ENCODE peak calls at places on chromosomes 1 and 21, in six cellular contexts. F, V, O, N, I and W are unnamed samples.
A peak's percentile ranks its signal among the peaks of the same experiment; 100 is the strongest.

GRCh38 chr1:202105571-202106339 is 17.0 kb upstream of the GPR37L1 start:
- DNase-seq in V (no peak), F (no peak), N (no peak), I (peak; percentile 33), O (no peak), W (peak; percentile 54)

GRCh38 chr21:28632718-28633408 is 359.8 kb downstream of the LTN1 start:
- DNase-seq in I (no peak), O (no peak), V (peak; percentile 18), F (no peak), N (no peak), W (no peak)

GRCh38 chr21:36705679-36706481 is 7.0 kb downstream of the SIM2 start:
- DNase-seq in O (no peak), V (no peak), N (no peak), I (no peak), F (no peak), W (no peak)

GRCh38 chr21:33643658-33644311 is 1.5 kb downstream of the ITSN1 start:
- DNase-seq in V (no peak), O (no peak), F (no peak), N (no peak), I (peak; percentile 2), W (no peak)

GRCh38 chr1:15081088-15081487 is 72.5 kb upstream of the TMEM51 start:
- DNase-seq in I (no peak), O (no peak), F (no peak), N (peak; percentile 69), V (no peak), W (peak; percentile 45)

GRCh38 chr1:238177960-238178359 is 287.2 kb upstream of the ZP4 start:
- DNase-seq in O (no peak), F (no peak), I (no peak), V (no peak), N (no peak), W (no peak)

GRCh38 chr1:213014642-213015041 is 1.0 kb downstream of the ANGEL2 start:
- DNase-seq in I (no peak), F (no peak), N (no peak), O (no peak), V (peak; percentile 1), W (no peak)

GRCh38 chr1:214446772-214447556 is 104.4 kb downstream of the PTPN14 start:
- DNase-seq in N (no peak), F (no peak), O (no peak), I (no peak), V (peak; percentile 75), W (peak; percentile 20)

GRCh38 chr1:3411806-3412205 is 42.7 kb upstream of the ARHGEF16 start:
- DNase-seq in V (no peak), I (no peak), N (no peak), F (no peak), O (no peak), W (no peak)